ENCODE peak calls at places on chromosomes 7 and 10, in six cellular contexts. G is kidney, K is neural crest cell, X is lower leg skin, T is AG10803, B is cardiac fibroblast. Q is an unnamed sample.

GRCh38 chr7:128357366-128357662 is 4.2 kb downstream of the PRRT4 start:
- DNase-seq in G (no peak), K (no peak), X (no peak), T (no peak), B (no peak), Q (no peak)

GRCh38 chr10:109022417-109023049 is 900.8 kb downstream of the XPNPEP1 start:
- DNase-seq in G (no peak), K (no peak), X (no peak), T (no peak), B (no peak), Q (no peak)

GRCh38 chr10:119919271-119919670 is 26.7 kb downstream of the SEC23IP start:
- DNase-seq in G (no peak), K (no peak), X (no peak), T (peak), B (peak), Q (no peak)

GRCh38 chr10:22713853-22714523 is 390 bp downstream of the PIP4K2A start:
- DNase-seq in G (peak), K (no peak), X (no peak), T (peak), B (peak), Q (no peak)

GRCh38 chr7:135317676-135318326 is 84.2 kb downstream of the STRA8 start:
- DNase-seq in G (peak), K (no peak), X (peak), T (no peak), B (no peak), Q (no peak)

GRCh38 chr7:13240349-13240748 is 552.9 kb downstream of the ARL4A start:
- DNase-seq in G (no peak), K (no peak), X (no peak), T (peak), B (peak), Q (no peak)

GRCh38 chr7:127816354-127817190 is 164.6 kb downstream of the SND1 start:
- DNase-seq in G (no peak), K (no peak), X (no peak), T (no peak), B (no peak), Q (no peak)

GRCh38 chr7:106883627-106884026 is 18.5 kb downstream of the PIK3CG start:
- DNase-seq in G (no peak), K (no peak), X (no peak), T (no peak), B (no peak), Q (no peak)

GRCh38 chr7:40827217-40828085 is 692.6 kb downstream of the SUGCT start:
- DNase-seq in G (no peak), K (peak), X (no peak), T (peak), B (no peak), Q (no peak)

GRCh38 chr7:134047675-134048074 is 79.5 kb upstream of the LRGUK start:
- DNase-seq in G (no peak), K (no peak), X (no peak), T (no peak), B (no peak), Q (no peak)

GRCh38 chr10:80486785-80487421 is 32.8 kb downstream of the TSPAN14 start:
- DNase-seq in G (no peak), K (no peak), X (no peak), T (no peak), B (no peak), Q (no peak)

GRCh38 chr7:71173955-71174354 is 42.0 kb downstream of the GALNT17 start:
- DNase-seq in G (no peak), K (no peak), X (no peak), T (no peak), B (no peak), Q (no peak)

GRCh38 chr10:132570771-132571564 is 33.4 kb downstream of the INPP5A start:
- DNase-seq in G (no peak), K (no peak), X (no peak), T (no peak), B (no peak), Q (no peak)

GRCh38 chr7:42233166-42233565 is 3.8 kb downstream of the GLI3 start:
- DNase-seq in G (no peak), K (no peak), X (no peak), T (peak), B (peak), Q (no peak)

GRCh38 chr10:71998119-71998839 is 34.1 kb downstream of the CHST3 start:
- DNase-seq in G (no peak), K (no peak), X (no peak), T (no peak), B (no peak), Q (no peak)

GRCh38 chr10:43649149-43649523 is 455 bp upstream of the ZNF32 start:
- DNase-seq in G (no peak), K (no peak), X (no peak), T (no peak), B (no peak), Q (no peak)

GRCh38 chr10:3935933-3936359 is 150.9 kb upstream of the KLF6 start:
- DNase-seq in G (no peak), K (no peak), X (no peak), T (peak), B (peak), Q (no peak)

GRCh38 chr10:91556691-91557529 is 76.0 kb downstream of the PPP1R3C start:
- DNase-seq in G (no peak), K (no peak), X (no peak), T (no peak), B (peak), Q (no peak)

GRCh38 chr10:34707656-34708055 is 107.4 kb downstream of the PARD3 start:
- DNase-seq in G (no peak), K (no peak), X (no peak), T (no peak), B (peak), Q (no peak)

GRCh38 chr10:6173203-6173602 is 29.5 kb upstream of the PFKFB3 start:
- DNase-seq in G (no peak), K (no peak), X (no peak), T (no peak), B (no peak), Q (no peak)

GRCh38 chr7:38630720-38631673 is at the start of gene AMPH:
- DNase-seq in G (peak), K (peak), X (no peak), T (peak), B (peak), Q (peak)

GRCh38 chr10:44697096-44697495 is 214.0 kb upstream of the TMEM72 start:
- DNase-seq in G (no peak), K (no peak), X (no peak), T (peak), B (no peak), Q (no peak)

GRCh38 chr10:103548006-103548405 is 54.5 kb downstream of the NEURL1 start:
- DNase-seq in G (no peak), K (no peak), X (no peak), T (no peak), B (no peak), Q (no peak)

GRCh38 chr7:82428186-82428961 is 15.2 kb downstream of the CACNA2D1 start:
- DNase-seq in G (no peak), K (no peak), X (no peak), T (peak), B (peak), Q (no peak)

GRCh38 chr10:85971494-85971893 is 395.1 kb downstream of the GRID1 start:
- DNase-seq in G (no peak), K (no peak), X (no peak), T (no peak), B (no peak), Q (no peak)

GRCh38 chr10:102917314-102917961 is 656 bp upstream of the CNNM2 start:
- DNase-seq in G (peak), K (peak), X (peak), T (peak), B (peak), Q (peak)

GRCh38 chr10:129339841-129340240 is 127.2 kb upstream of the MGMT start:
- DNase-seq in G (no peak), K (no peak), X (no peak), T (no peak), B (no peak), Q (no peak)

GRCh38 chr7:45695249-45695995 is 121.3 kb downstream of the ADCY1 start:
- DNase-seq in G (no peak), K (no peak), X (peak), T (no peak), B (no peak), Q (peak)

GRCh38 chr7:16465469-16466086 is at the start of gene SOSTDC1:
- DNase-seq in G (no peak), K (no peak), X (no peak), T (no peak), B (peak), Q (no peak)

GRCh38 chr7:152383341-152384234 is 52.2 kb downstream of the KMT2C start:
- DNase-seq in G (no peak), K (no peak), X (no peak), T (peak), B (peak), Q (no peak)

GRCh38 chr10:31944071-31944433 is 15.4 kb upstream of the ARHGAP12 start:
- DNase-seq in G (no peak), K (no peak), X (no peak), T (no peak), B (no peak), Q (no peak)

DNA sequence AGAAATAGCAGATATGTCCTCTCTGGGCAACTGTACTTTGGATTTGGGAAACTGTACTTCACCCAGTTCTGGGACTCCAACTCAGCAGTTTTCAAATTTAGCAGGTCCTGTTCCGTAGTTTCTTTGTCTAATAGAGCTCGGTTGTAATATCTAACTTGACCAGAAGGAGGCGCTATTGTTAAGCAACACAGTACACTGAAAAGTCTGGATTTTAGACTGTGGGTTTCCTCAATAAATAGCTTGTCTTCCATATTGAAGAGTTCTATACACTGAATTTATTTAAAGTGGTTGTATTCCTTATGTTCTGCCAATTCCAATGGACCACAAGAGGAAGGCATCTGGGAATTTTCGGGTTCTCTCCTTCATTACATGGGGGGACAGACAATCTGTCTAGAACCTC is 39.8 kb downstream of the ELFN1 start:
- DNase-seq in G (no peak), K (no peak), X (no peak), T (no peak), B (peak), Q (no peak)
- TF ChIP-seq CTCF in G (no peak), K (peak), X (no peak), T (peak), B (peak), Q (peak)

GRCh38 chr7:66920769-66921395 is at the start of gene TMEM248:
- DNase-seq in G (peak), K (peak), X (peak), T (peak), B (peak), Q (peak)
- TF ChIP-seq CTCF in G (no peak), K (no peak), X (no peak), T (no peak), B (no peak), Q (no peak)

DNA sequence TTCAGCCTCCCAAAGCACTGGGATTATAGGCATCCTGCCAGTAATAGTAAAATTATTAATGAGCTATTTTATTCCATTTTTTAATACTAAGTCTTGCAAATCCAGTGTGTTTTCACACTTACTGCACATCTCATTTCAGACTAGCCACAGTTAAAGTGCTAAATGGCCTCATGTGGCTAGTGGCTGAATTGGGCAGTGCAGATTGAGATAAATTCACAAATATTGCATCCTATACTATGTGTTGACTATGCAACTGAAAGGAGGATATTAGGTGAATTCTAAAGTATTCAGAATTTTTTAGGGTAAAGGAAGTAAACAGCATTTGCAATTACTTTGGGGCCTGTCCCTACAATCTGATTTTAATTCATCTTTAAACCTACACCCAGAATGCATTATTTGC is 10.2 kb downstream of the APBB1IP start:
- DNase-seq in G (no peak), K (no peak), X (no peak), T (no peak), B (no peak), Q (no peak)
- TF ChIP-seq CTCF in G (no peak), K (peak), X (no peak), T (no peak), B (no peak), Q (no peak)

DNA sequence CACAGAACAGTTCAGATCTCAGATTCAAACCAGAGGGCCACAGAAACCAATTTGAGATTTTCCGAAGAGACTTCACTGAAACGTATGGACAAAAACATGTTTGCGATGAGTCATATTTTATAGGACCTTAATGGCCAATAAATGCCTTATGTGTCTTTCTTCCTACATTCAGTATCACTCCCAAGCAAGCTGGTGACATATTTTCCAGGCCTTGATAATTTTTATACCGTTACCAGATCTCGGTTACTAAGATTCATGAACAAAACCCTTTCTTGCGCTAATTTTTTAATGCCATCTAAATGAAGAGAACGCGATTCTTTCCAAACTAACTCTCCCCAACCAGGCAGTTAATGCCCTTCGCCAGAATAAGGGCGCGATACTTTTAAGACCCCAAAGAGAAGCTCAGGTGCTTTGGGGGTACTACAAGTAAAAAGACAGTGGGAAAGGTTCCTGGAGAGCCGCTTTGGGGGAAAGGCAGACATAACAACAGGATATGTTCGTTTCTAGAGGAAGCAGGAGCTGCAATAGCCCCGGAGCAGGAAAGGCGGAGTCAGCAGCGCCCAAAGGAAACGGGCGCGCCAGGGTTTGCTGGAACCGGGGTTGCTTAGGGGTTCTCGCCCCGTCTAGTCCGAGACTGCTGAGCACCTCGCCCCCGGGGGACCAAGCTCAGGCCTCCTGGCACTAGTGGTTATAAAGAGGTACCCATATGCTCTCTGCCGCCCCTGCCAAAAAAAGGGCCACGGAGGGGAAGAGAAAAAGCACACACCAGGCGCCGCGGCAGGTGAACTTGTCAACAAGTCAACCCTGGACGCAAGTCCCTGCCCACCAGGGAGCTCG is 878 bp downstream of the ICA1 start:
- DNase-seq in G (peak), K (no peak), X (peak), T (no peak), B (no peak), Q (no peak)
- TF ChIP-seq CTCF in G (no peak), K (peak), X (no peak), T (no peak), B (no peak), Q (no peak)

GRCh38 chr10:99330675-99330924 is 1.4 kb downstream of the CNNM1 start:
- DNase-seq in G (peak), K (no peak), X (no peak), T (no peak), B (no peak), Q (no peak)

GRCh38 chr10:99331207-99331803 is 2.1 kb downstream of the CNNM1 start:
- DNase-seq in G (no peak), K (no peak), X (no peak), T (peak), B (peak), Q (no peak)

GRCh38 chr10:99328579-99329237 is 448 bp upstream of the CNNM1 start:
- DNase-seq in G (no peak), K (no peak), X (no peak), T (peak), B (no peak), Q (no peak)

GRCh38 chr10:99329891-99330674 is 927 bp downstream of the CNNM1 start:
- DNase-seq in G (peak), K (peak), X (no peak), T (peak), B (no peak), Q (no peak)

GRCh38 chr10:99329238-99329890 is at the start of gene CNNM1:
- DNase-seq in G (peak), K (peak), X (no peak), T (peak), B (peak), Q (peak)
- TF ChIP-seq CTCF in G (no peak), K (no peak), X (no peak), T (no peak), B (no peak), Q (no peak)

DNA sequence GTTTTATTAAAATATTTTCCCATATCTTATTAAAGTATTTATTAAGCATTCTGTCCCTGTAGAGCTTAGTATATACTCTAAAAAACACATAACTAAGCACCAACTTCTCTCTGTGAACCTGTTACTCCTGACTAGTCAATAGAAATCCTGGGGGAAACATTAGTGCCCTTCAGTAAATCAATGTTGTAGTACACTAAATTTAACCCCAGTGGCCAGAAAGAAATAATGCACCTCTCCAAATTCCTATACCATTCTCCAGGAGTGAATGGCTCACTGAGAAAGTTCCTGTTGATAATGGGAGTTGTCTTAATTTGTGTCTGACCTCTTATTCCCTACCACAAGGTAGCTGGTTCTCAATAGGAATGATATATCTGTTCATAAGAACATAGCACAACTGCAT is 188.2 kb downstream of the SEMA3D start:
- DNase-seq in G (no peak), K (no peak), X (no peak), T (no peak), B (no peak), Q (no peak)
- TF ChIP-seq CTCF in G (no peak), K (peak), X (no peak), T (no peak), B (peak), Q (no peak)

DNA sequence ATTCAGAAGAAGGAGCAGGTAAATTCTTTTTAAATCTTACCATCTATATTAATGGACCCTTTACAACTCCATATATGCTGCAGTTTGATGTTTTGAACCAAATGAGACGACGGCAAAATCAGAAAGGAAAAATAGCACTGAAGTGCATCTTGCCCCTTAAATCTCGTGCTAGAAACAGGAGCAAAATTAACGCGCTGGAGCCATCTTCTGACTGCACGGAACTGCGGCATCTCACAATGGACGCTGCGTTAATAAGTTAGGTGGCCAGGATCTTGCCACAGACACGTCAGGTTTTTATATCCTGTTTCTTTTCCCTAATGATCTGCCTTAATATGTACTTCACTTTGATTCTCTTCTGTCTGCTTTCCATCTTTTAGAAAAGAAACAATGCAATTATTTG is 354.5 kb downstream of the TFEC start:
- DNase-seq in G (no peak), K (peak), X (no peak), T (peak), B (peak), Q (no peak)
- TF ChIP-seq CTCF in G (peak), K (peak), X (no peak), T (peak), B (no peak), Q (peak)

GRCh38 chr7:98879198-98879988 is 1.1 kb downstream of the TRRAP start:
- DNase-seq in G (peak), K (no peak), X (peak), T (peak), B (peak), Q (no peak)
- TF ChIP-seq CTCF in G (no peak), K (peak), X (no peak), T (peak), B (no peak), Q (peak)

GRCh38 chr10:88472540-88472939 is 110.6 kb downstream of the RNLS start:
- DNase-seq in G (no peak), K (no peak), X (no peak), T (peak), B (peak), Q (no peak)
- TF ChIP-seq CTCF in G (no peak), K (no peak), X (no peak), T (peak), B (no peak), Q (no peak)